ENCODE peak calls at places on chromosome 22, in eight cellular contexts. C is heart left ventricle, G is pancreas, U is GM23338, B is IMR-90, N is dorsolateral prefrontal cortex, I is PC-9, F is esophagus squamous epithelium. P is an unnamed sample.

GRCh38 chr22:27809700-27810365 is 8.3 kb upstream of the MN1 start:
- DNase-seq in C (no peak), G (no peak), U (no peak), B (no peak), N (no peak), I (no peak), F (no peak), P (no peak)

GRCh38 chr22:40332319-40332781 is 13.9 kb upstream of the ADSL start:
- DNase-seq in C (no peak), G (no peak), U (no peak), B (peak; percentile 81), N (no peak), I (no peak), F (no peak), P (no peak)

GRCh38 chr22:29205598-29206371 is at the start of gene EMID1:
- DNase-seq in C (no peak), G (peak; percentile 47), U (peak; percentile 67), B (peak; percentile 9), N (no peak), I (peak; percentile 28), F (no peak), P (no peak)

GRCh38 chr22:45238431-45239377 is 2.0 kb downstream of the KIAA0930 start:
- DNase-seq in C (no peak), G (no peak), U (no peak), B (no peak), N (no peak), I (no peak), F (no peak), P (no peak)

GRCh38 chr22:37639771-37640590 is 512 bp downstream of the SH3BP1 start:
- DNase-seq in C (no peak), G (no peak), U (peak; percentile 54), B (no peak), N (no peak), I (no peak), F (no peak), P (no peak)

GRCh38 chr22:46737105-46737975 is 712 bp downstream of the CERK start:
- DNase-seq in C (peak; percentile 57), G (no peak), U (peak; percentile 65), B (peak; percentile 34), N (no peak), I (no peak), F (no peak), P (no peak)

GRCh38 chr22:42596863-42597530 is 17.7 kb downstream of the POLDIP3 start:
- DNase-seq in C (no peak), G (no peak), U (no peak), B (no peak), N (no peak), I (no peak), F (no peak), P (no peak)

GRCh38 chr22:46546466-46547178 is 9.2 kb upstream of the CELSR1 start:
- DNase-seq in C (peak; percentile 89), G (peak; percentile 45), U (no peak), B (peak; percentile 23), N (no peak), I (peak; percentile 87), F (no peak), P (no peak)

GRCh38 chr22:47376322-47376700 is 613.9 kb downstream of the TBC1D22A start:
- DNase-seq in C (no peak), G (no peak), U (no peak), B (no peak), N (no peak), I (no peak), F (no peak), P (no peak)

GRCh38 chr22:30234786-30235470 is 11.6 kb downstream of the LIF start:
- DNase-seq in C (no peak), G (no peak), U (no peak), B (peak; percentile 82), N (no peak), I (no peak), F (no peak), P (no peak)

GRCh38 chr22:46079093-46079860 is 71.0 kb upstream of the PPARA start:
- DNase-seq in C (no peak), G (no peak), U (no peak), B (no peak), N (peak; percentile 31), I (no peak), F (no peak), P (no peak)

GRCh38 chr22:22110548-22111266 is 128.1 kb upstream of the TOP3B start:
- DNase-seq in C (no peak), G (no peak), U (peak; percentile 74), B (peak; percentile 78), N (peak; percentile 68), I (peak; percentile 27), F (peak; percentile 14), P (no peak)

GRCh38 chr22:31893460-31893859 is 50.9 kb upstream of the YWHAH start:
- DNase-seq in C (no peak), G (no peak), U (no peak), B (no peak), N (peak; percentile 54), I (no peak), F (no peak), P (no peak)

GRCh38 chr22:49010901-49011300 is 816.8 kb downstream of the BRD1 start:
- DNase-seq in C (no peak), G (no peak), U (no peak), B (no peak), N (no peak), I (no peak), F (no peak), P (no peak)

DNA sequence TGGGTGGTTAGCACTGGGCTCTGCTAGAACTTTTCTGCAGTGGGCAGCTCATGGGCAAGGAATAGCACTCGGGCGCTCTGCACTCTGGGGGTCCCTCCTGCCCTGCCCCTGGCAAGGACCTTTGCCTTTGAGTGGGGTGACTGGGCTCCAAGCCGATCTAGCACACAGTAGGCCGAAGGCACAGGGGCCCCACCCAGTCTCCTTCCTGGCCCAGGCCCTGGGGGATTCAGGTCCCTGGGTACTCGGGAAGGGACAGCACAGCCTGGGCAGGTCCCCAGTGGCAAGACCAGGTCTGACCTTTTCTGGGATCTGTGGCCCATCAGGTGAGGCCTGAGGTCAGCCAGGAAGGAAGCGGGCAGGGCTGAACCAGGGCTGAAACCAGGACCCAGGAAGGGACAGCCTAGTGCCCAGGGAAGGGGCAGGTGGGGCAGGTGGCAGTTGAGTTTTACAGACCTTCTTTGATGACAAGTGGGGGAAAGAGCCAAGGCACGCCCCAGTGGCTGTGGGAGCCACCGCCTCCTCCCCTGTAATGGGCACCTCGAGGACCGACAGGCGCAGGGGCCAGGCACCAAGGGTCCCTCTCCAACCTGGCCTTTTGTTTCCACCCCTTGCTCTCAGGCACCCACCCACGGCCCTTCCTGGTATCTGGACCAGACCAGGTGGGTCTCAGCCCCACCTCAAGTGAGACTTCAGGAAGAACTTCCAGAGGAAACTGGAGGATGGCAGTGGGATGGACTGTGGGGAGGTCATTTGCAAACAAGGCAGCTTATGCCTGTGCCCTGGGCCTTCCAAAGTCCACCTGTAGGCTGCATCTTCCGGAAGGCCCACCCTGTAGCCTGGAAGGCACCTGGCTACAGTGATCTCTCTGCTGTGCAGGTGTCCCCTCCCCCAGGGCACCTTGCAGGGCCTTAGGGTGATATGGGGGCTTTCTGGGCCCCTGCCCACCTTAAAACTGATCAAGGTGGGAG is 883 bp upstream of the AIFM3 start:
- DNase-seq in C (no peak), G (no peak), U (no peak), B (no peak), N (no peak), I (no peak), F (no peak), P (no peak)
- H3K4me3 ChIP-seq in C (no peak overlapping the region), G (no peak overlapping the region), U (no peak overlapping the region), B (no peak overlapping the region), N (peak overlapping the region; percentile 61), I (no peak overlapping the region), F (no peak overlapping the region), P (no peak overlapping the region)

GRCh38 chr22:26563022-26563421 is 26.9 kb downstream of the TPST2 start:
- DNase-seq in C (no peak), G (peak; percentile 56), U (peak; percentile 49), B (no peak), N (no peak), I (no peak), F (no peak), P (no peak)
- TF ChIP-seq CTCF in C (peak; percentile 9), G (no peak), U (peak; percentile 28), B (no peak), N (no peak), I (no peak), F (no peak), P (no peak)

DNA sequence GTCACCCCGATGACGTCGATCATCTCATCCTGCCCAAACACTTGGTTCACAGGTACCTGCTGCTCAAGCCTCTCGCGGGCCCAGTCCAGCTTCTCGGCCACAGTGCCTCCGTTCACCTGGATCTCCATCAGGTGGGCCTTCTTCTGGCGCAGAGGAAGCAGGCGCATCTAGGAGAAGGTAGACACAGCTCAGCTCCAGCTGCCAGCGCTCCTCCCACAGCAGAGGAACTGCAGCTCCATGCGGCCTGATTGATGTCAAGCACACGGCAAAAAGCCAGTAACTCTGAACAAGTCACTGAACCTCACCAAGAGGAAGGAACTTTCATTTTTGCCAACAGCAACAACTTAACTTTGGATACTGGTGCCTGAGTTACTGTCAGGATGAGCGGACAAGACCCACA is 4.0 kb downstream of the RPL3 start:
- DNase-seq in C (no peak), G (no peak), U (no peak), B (no peak), N (no peak), I (no peak), F (no peak), P (no peak)
- H3K27ac ChIP-seq in C (peak overlapping the region; percentile 72), G (no peak overlapping the region), U (peak overlapping the region; percentile 99), B (peak overlapping the region; percentile 5), N (no peak overlapping the region), I (peak overlapping the region; percentile 98), F (peak overlapping the region; percentile 96), P (peak overlapping the region; percentile 96)

GRCh38 chr22:23245045-23245798 is 64.9 kb downstream of the BCR start:
- DNase-seq in C (no peak), G (no peak), U (no peak), B (peak; percentile 55), N (no peak), I (peak; percentile 68), F (no peak), P (no peak)

GRCh38 chr22:23244690-23245044 is 64.4 kb downstream of the BCR start:
- DNase-seq in C (no peak), G (no peak), U (no peak), B (no peak), N (no peak), I (no peak), F (no peak), P (no peak)

GRCh38 chr22:23245799-23246136 is 65.5 kb downstream of the BCR start:
- DNase-seq in C (no peak), G (no peak), U (no peak), B (peak; percentile 21), N (no peak), I (no peak), F (no peak), P (no peak)

GRCh38 chr22:23248583-23248982 is 68.3 kb downstream of the BCR start:
- DNase-seq in C (no peak), G (no peak), U (peak; percentile 72), B (peak; percentile 63), N (no peak), I (peak; percentile 57), F (no peak), P (peak; percentile 36)

GRCh38 chr22:23246982-23247766 is 66.9 kb downstream of the BCR start:
- DNase-seq in C (no peak), G (no peak), U (no peak), B (no peak), N (no peak), I (no peak), F (no peak), P (no peak)
- H3K4me3 ChIP-seq in C (no peak overlapping the region), G (no peak overlapping the region), U (no peak overlapping the region), B (no peak overlapping the region), N (no peak overlapping the region), I (no peak overlapping the region), F (no peak overlapping the region), P (no peak overlapping the region)